ENCODE peak calls at places on chromosomes 13 and 19, in five cellular contexts. L is fibroblast of mammary gland, C is left ventricle myocardium inferior, D is upper lobe of right lung, G is foreskin fibroblast. X is an unnamed sample.

GRCh38 chr19:38213911-38214625 is 10.0 kb downstream of the DPF1 start:
- DNase-seq in L (peak), C (no peak), D (no peak), G (peak), X (no peak)

GRCh38 chr13:39415403-39415802 is 187.6 kb downstream of the LHFPL6 start:
- DNase-seq in D (no peak), L (peak), G (peak), C (peak), X (no peak)

GRCh38 chr13:25752957-25753540 is 298.8 kb downstream of the SHISA2 start:
- DNase-seq in C (peak), D (no peak), G (peak), L (peak), X (no peak)

GRCh38 chr13:84655677-84656076 is 773.4 kb upstream of the SLITRK1 start:
- DNase-seq in C (no peak), G (peak), L (peak), D (no peak), X (no peak)

GRCh38 chr13:33676700-33677048 is 141.3 kb upstream of the RFC3 start:
- DNase-seq in L (peak), C (peak), D (no peak), G (peak), X (no peak)

GRCh38 chr13:114164027-114164426 is 15.0 kb upstream of the CFAP97D2 start:
- DNase-seq in C (no peak), G (no peak), D (no peak), L (no peak), X (no peak)

GRCh38 chr19:44759083-44759804 is 10.7 kb downstream of the BCL3 start:
- DNase-seq in C (no peak), G (no peak), D (no peak), L (no peak), X (no peak)

GRCh38 chr13:86838411-86839120 is 832.6 kb upstream of the SLITRK5 start:
- DNase-seq in G (no peak), C (no peak), D (no peak), L (no peak), X (no peak)

GRCh38 chr13:112253631-112254030 is 122.5 kb upstream of the SPACA7 start:
- DNase-seq in G (no peak), L (no peak), C (no peak), D (no peak), X (no peak)

GRCh38 chr13:30340367-30341184 is 33.2 kb upstream of the KATNAL1 start:
- DNase-seq in G (peak), D (no peak), C (peak), L (peak), X (no peak)

GRCh38 chr19:35987571-35987896 is 7.5 kb upstream of the SDHAF1 start:
- DNase-seq in G (no peak), D (no peak), C (no peak), L (no peak), X (no peak)

GRCh38 chr19:38900220-38900629 is 456 bp downstream of the NFKBIB start:
- DNase-seq in C (no peak), D (no peak), L (peak), G (no peak), X (no peak)

GRCh38 chr19:35828694-35829301 is 16.2 kb upstream of the PRODH2 start:
- DNase-seq in D (no peak), L (peak), G (peak), C (peak), X (no peak)

GRCh38 chr13:93624371-93624777 is 397.8 kb downstream of the GPC6 start:
- DNase-seq in L (peak), C (no peak), G (no peak), D (no peak), X (no peak)

GRCh38 chr13:73993661-73994060 is 140.5 kb downstream of the KLF12 start:
- DNase-seq in G (no peak), L (no peak), C (no peak), D (no peak), X (no peak)

GRCh38 chr13:77522444-77522843 is 13.1 kb upstream of the SCEL start:
- DNase-seq in D (no peak), L (no peak), C (no peak), G (no peak), X (no peak)

GRCh38 chr13:78102121-78102677 is 183.6 kb upstream of the EDNRB start:
- DNase-seq in D (no peak), C (peak), G (peak), L (peak), X (no peak)

GRCh38 chr19:50486823-50487515 is 10.3 kb upstream of the GARIN5A start:
- DNase-seq in L (peak), D (peak), G (peak), C (no peak), X (no peak)

GRCh38 chr13:113538689-113539058 is 45.9 kb upstream of the TFDP1 start:
- DNase-seq in D (peak), C (no peak), G (no peak), L (no peak), X (no peak)

GRCh38 chr13:107301724-107302374 is 733.9 kb upstream of the ARGLU1 start:
- DNase-seq in D (no peak), L (peak), G (no peak), C (no peak), X (no peak)

GRCh38 chr13:110119943-110120905 is 186.7 kb downstream of the COL4A1 start:
- DNase-seq in L (peak), C (no peak), D (no peak), G (no peak), X (no peak)

GRCh38 chr13:101654916-101655315 is 202.4 kb downstream of the ITGBL1 start:
- DNase-seq in C (no peak), G (peak), L (peak), D (no peak), X (no peak)

GRCh38 chr13:114161644-114162532 is 17.2 kb upstream of the CFAP97D2 start:
- DNase-seq in C (peak), L (peak), G (peak), D (peak), X (no peak)

GRCh38 chr19:38266070-38266469 is 1.7 kb downstream of the SPINT2 start:
- DNase-seq in C (no peak), D (no peak), L (no peak), G (no peak), X (no peak)

GRCh38 chr13:60642552-60642951 is 245.5 kb downstream of the TDRD3 start:
- DNase-seq in L (no peak), D (no peak), C (no peak), G (no peak), X (no peak)

GRCh38 chr19:16779539-16780163 is 49.5 kb upstream of the SIN3B start:
- DNase-seq in D (no peak), L (no peak), G (peak), C (no peak), X (no peak)

GRCh38 chr13:113407531-113408393 is 43.8 kb upstream of the GRTP1 start:
- DNase-seq in L (peak), D (peak), C (no peak), G (no peak), X (no peak)

GRCh38 chr19:9986787-9987281 is 23.5 kb downstream of the COL5A3 start:
- DNase-seq in G (peak), C (peak), D (no peak), L (peak), X (no peak)

GRCh38 chr19:18433735-18434398 is 4.1 kb downstream of the ISYNA1 start:
- DNase-seq in C (no peak), G (no peak), L (no peak), D (no peak), X (no peak)

GRCh38 chr13:83168575-83168974 is 713.7 kb downstream of the SLITRK1 start:
- DNase-seq in D (no peak), L (no peak), C (no peak), G (no peak), X (no peak)

GRCh38 chr13:59801107-59801880 is 362.4 kb downstream of the DIAPH3 start:
- DNase-seq in D (no peak), G (no peak), L (no peak), C (no peak), X (no peak)

GRCh38 chr13:106376411-106377112 is 158.9 kb downstream of the EFNB2 start:
- DNase-seq in G (peak), L (peak), D (no peak), C (no peak), X (no peak)

DNA sequence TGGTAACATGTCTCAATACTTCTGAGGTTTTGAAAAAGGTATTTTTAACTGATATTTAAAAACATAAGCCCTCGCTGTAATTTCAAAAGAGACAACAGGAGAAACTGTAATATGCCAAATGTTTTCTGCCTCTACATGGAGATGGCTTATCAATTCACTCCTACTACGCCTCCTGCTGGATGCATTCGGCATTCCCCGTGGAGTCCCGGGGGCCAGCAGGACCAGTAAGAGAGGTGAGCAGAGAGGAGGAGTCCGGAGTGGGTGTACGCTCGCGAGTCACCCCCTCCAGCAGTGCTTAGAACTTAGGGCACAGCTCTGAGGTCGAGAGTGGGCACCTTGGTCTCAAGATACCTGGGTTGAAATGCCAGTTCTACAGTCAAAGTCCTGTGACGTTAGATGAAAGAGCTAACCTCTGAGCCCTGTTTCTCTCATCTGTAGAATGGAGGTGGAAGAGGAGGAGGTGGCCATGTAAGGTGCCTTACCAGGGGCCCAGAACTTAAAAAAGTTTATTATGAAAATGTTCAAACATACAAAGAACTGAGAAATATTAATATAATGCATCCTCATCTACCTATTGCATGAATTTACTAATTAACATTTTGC is 110.2 kb downstream of the STK24 start:
- DNase-seq in L (peak), G (peak), C (no peak), D (no peak), X (peak)
- TF ChIP-seq CTCF in L (peak), G (peak), C (peak), D (peak), X (peak)

DNA sequence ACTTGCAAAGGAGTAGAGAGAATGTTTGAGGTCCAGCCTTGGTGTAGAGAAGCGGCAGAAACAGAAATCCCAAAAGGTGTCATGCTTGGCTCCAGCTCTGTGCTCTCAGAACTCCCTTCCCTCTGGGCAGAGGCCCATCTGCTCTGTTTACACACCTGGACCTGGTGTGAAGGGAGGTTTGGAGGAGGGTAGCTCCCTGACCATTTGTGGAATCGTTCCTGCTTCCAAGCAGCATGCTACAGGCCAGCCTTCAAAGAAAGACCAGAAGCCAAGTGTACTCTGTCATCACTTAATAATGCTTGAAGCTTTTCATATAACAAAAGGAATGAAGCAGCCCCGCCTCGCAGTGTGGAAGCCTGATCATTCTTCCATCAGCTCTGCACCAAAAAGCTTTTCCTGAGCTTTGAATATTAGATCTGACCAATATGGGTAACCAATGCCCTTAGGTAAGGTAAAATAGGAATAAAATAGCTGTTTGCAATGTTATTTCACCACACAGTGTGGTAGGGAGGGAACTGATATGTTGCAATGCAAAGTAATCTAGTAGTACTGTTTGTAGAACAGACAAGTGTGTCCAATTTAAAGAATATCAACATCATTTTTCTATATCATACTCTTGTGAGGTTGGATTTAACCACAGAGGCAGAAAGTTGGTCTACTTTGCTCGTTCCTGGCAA is 63.3 kb downstream of the ZIC5 start:
- DNase-seq in D (no peak), C (no peak), G (no peak), L (no peak), X (no peak)
- TF ChIP-seq CTCF in D (no peak), C (no peak), G (no peak), L (no peak), X (no peak)

DNA sequence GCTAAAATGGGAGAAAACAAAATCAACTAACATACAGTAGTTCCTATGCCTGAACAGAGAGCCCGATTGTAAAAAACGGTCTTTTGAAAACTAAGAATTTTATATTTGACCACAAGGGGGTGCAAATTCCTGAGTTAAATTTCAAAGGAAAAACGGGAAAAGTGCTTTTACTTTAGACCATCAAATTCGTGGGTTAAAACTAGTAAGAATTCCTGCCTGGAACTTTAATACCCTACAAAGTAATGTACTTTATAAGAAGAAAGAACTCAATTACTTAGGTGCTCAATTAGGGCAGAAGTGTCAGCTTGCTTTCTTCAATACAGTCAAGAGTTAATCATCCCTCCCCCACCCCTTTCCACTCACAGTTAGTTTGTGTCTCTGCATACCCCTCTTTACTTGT is 69.8 kb downstream of the KCNRG start:
- DNase-seq in G (peak), D (no peak), L (peak), C (no peak), X (peak)
- TF ChIP-seq CTCF in G (peak), D (peak), L (peak), C (peak), X (peak)

DNA sequence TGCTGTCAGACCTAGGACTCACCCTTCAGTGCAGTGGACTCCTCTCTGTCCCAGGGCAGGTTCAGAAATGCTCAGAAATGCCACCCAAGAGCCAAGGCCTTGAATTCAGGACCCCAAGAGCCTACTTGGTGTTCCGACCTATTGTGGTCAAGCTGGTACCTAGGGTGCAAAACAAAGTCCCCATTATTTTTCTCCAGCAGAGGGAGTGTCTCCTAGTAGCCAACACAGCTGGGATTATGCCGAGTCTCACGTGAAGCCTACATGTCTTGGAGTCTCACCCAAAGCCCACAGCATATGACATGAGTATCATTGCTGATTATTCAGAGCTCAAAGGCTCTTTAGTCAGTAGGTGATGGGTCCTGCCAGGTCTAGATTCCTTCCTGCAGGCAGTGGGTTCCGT is 671.1 kb upstream of the SPRY2 start:
- DNase-seq in C (no peak), G (no peak), D (no peak), L (no peak), X (no peak)
- TF ChIP-seq CTCF in C (no peak), G (no peak), D (no peak), L (no peak), X (no peak)

DNA sequence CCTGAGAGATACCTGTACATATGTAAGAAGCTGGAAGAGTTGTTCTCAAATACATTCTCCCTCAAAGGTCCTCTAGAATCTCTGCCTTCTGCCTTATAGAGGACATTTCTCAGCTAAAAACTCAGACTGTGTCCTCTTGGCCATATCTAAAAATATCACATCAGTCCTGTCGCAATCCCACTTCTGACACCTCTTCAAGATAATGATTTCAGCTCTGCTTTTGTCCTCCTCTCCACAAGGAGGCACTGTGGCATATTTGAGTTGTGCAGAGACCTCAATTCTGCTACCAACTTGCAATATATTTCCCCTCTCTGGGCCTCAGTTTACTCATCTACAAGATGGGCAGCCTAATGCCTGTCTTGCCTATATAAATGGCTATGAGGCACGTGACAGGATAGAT is 16.6 kb downstream of the ADAMTS10 start:
- DNase-seq in D (no peak), L (no peak), C (no peak), G (no peak), X (no peak)
- TF ChIP-seq CTCF in D (peak), L (peak), C (peak), G (no peak), X (no peak)

X was measured in D721Med.